ENCODE peak calls at places on chromosomes 3 and 15, in eight cellular contexts. X, S, H, G, Z, M, B and P are unnamed samples.
A peak's percentile ranks its signal among the peaks of the same experiment; 100 is the strongest.

GRCh38 chr3:4889896-4890295 is 89.3 kb upstream of the BHLHE40 start:
- DNase-seq in X (peak; percentile 10), S (no peak), H (no peak), G (no peak), Z (peak; percentile 47), M (no peak), B (no peak), P (no peak)

GRCh38 chr3:152969557-152970300 is 134.8 kb downstream of the P2RY1 start:
- DNase-seq in X (peak; percentile 60), S (no peak), H (no peak), G (no peak), Z (peak; percentile 4), M (peak; percentile 25), B (no peak), P (no peak)

GRCh38 chr15:43102181-43102580 is 3.7 kb downstream of the UBR1 start:
- DNase-seq in X (peak; percentile 5), S (no peak), H (no peak), G (no peak), Z (no peak), M (no peak), B (no peak), P (no peak)

GRCh38 chr3:49554639-49555265 is 475 bp downstream of the BSN start:
- DNase-seq in X (no peak), S (peak; percentile 65), H (peak; percentile 65), G (peak; percentile 88), Z (no peak), M (peak; percentile 20), B (no peak), P (no peak)

GRCh38 chr3:11600501-11601282 is 43.0 kb downstream of the VGLL4 start:
- DNase-seq in X (peak; percentile 99), S (peak; percentile 57), H (no peak), G (no peak), Z (peak; percentile 98), M (peak; percentile 99), B (no peak), P (peak; percentile 96)

GRCh38 chr3:191333481-191333880 is 3.2 kb upstream of the UTS2B start:
- DNase-seq in X (no peak), S (no peak), H (no peak), G (no peak), Z (no peak), M (no peak), B (no peak), P (no peak)

GRCh38 chr15:91129436-91129835 is 29.4 kb downstream of the SV2B start:
- DNase-seq in X (no peak), S (no peak), H (no peak), G (no peak), Z (no peak), M (no peak), B (no peak), P (no peak)

GRCh38 chr3:194306771-194307640 is 44.1 kb downstream of the CPN2 start:
- DNase-seq in X (no peak), S (no peak), H (no peak), G (no peak), Z (no peak), M (no peak), B (peak; percentile 68), P (no peak)

GRCh38 chr3:79467721-79468120 is 300.1 kb downstream of the ROBO1 start:
- DNase-seq in X (no peak), S (no peak), H (no peak), G (no peak), Z (peak; percentile 6), M (no peak), B (no peak), P (no peak)

GRCh38 chr3:112814256-112814655 is 32.4 kb downstream of the CD200R1L start:
- DNase-seq in X (peak; percentile 84), S (no peak), H (no peak), G (no peak), Z (peak; percentile 61), M (peak; percentile 93), B (peak; percentile 43), P (no peak)

GRCh38 chr3:65953301-65953812 is 85.4 kb downstream of the MAGI1 start:
- DNase-seq in X (no peak), S (peak; percentile 93), H (no peak), G (peak; percentile 77), Z (peak; percentile 28), M (peak; percentile 45), B (no peak), P (no peak)

GRCh38 chr3:156388469-156389150 is 166.3 kb downstream of the SSR3 start:
- DNase-seq in X (peak; percentile 97), S (no peak), H (no peak), G (no peak), Z (peak; percentile 55), M (peak; percentile 83), B (no peak), P (no peak)

GRCh38 chr3:127547761-127548605 is 42.5 kb downstream of the TPRA1 start:
- DNase-seq in X (peak; percentile 30), S (peak; percentile 86), H (peak; percentile 93), G (peak; percentile 92), Z (peak; percentile 26), M (peak; percentile 58), B (peak; percentile 69), P (peak; percentile 88)

GRCh38 chr3:5006755-5007202 is 27.5 kb downstream of the BHLHE40 start:
- DNase-seq in X (no peak), S (no peak), H (no peak), G (no peak), Z (no peak), M (no peak), B (peak; percentile 79), P (no peak)

GRCh38 chr3:45890405-45890804 is 4.1 kb downstream of the CCR9 start:
- DNase-seq in X (no peak), S (no peak), H (no peak), G (no peak), Z (no peak), M (no peak), B (no peak), P (no peak)

GRCh38 chr3:195069501-195070251 is 201.3 kb downstream of the XXYLT1 start:
- DNase-seq in X (no peak), S (no peak), H (no peak), G (peak; percentile 38), Z (no peak), M (no peak), B (peak; percentile 17), P (peak; percentile 87)

DNA sequence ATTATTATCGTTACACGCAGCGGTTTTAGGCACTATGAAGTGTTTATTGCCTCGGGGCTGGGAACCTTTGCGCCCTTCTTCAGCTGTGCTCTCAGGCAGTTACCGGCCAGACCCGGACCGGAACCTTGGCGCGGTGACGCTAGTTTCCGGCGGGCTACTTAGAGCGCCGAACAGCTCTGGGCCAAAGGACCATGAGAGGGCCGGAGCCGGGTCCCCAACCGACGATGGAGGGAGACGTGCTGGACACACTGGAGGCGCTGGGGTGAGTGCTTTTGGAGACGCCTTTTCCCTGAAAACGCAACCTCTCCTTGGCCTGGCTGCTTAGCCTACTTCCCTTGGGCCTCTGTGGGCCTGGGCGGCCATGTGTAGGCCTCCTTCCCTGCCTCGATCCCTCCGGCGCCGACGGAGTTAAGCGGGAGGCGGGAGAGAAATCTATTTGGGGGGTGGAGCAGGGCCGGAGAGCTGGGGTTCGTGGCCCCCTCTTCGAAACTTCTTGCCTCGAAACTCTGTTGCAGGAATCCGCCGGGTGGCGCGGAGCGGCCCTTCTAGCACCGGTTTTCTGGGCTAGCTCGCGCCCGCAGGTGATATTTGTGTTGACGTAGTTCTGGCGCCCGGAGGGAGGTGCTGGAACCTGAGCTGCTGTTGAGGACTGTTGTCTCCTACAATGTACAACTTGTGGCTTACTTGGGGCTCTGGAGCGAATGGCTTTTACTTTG is at the start of gene FAM98B:
- DNase-seq in X (peak; percentile 88), S (peak; percentile 92), H (peak; percentile 96), G (peak; percentile 93), Z (peak; percentile 88), M (peak; percentile 92), B (peak; percentile 87), P (peak; percentile 97)
- TF ChIP-seq CTCF in X (no peak), S (no peak), H (no peak), G (no peak), Z (peak; percentile 3), M (no peak), B (peak; percentile 12), P (peak; percentile 45)

GRCh38 chr3:38001456-38002081 is 11.0 kb downstream of the VILL start:
- DNase-seq in X (no peak), S (peak; percentile 87), H (no peak), G (peak; percentile 57), Z (no peak), M (no peak), B (no peak), P (peak; percentile 74)
- TF ChIP-seq CTCF in X (peak; percentile 2), S (no peak), H (no peak), G (no peak), Z (peak; percentile 43), M (no peak), B (no peak), P (peak; percentile 46)

GRCh38 chr3:76442374-76442915 is 597.5 kb upstream of the ROBO2 start:
- DNase-seq in X (no peak), S (no peak), H (no peak), G (no peak), Z (peak; percentile 22), M (no peak), B (no peak), P (no peak)

GRCh38 chr3:76436895-76437294 is 603.0 kb upstream of the ROBO2 start:
- DNase-seq in X (peak; percentile 4), S (no peak), H (no peak), G (no peak), Z (no peak), M (no peak), B (no peak), P (no peak)

GRCh38 chr3:76438971-76439370 is 600.9 kb upstream of the ROBO2 start:
- DNase-seq in X (no peak), S (no peak), H (no peak), G (no peak), Z (peak; percentile 56), M (no peak), B (no peak), P (no peak)
- TF ChIP-seq CTCF in X (no peak), S (no peak), H (no peak), G (no peak), Z (no peak), M (no peak), B (no peak), P (no peak)

DNA sequence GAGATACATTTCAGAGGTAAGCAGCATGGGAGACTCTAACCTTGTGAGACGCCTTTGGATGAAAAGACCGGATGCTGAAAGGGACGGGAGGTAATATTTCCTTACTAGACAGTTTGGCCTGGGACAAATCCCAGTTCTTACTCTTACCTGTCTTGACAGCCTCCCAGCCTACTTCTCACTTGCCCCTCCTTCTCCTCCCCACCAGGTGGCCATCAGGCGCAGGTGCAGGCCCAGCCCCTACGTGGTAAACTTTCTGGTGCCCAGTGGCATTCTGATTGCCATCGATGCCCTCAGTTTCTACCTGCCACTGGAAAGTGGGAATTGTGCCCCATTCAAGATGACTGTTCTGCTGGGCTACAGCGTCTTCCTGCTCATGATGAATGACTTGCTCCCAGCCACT is 6.3 kb downstream of the HTR3D start:
- DNase-seq in X (no peak), S (no peak), H (no peak), G (no peak), Z (no peak), M (no peak), B (no peak), P (no peak)
- TF ChIP-seq CTCF in X (no peak), S (no peak), H (no peak), G (no peak), Z (no peak), M (peak; percentile 7), B (no peak), P (no peak)

GRCh38 chr3:137110392-137110996 is 152.7 kb downstream of the IL20RB start:
- DNase-seq in X (peak; percentile 35), S (no peak), H (no peak), G (no peak), Z (peak; percentile 34), M (peak; percentile 44), B (no peak), P (no peak)
- TF ChIP-seq CTCF in X (peak; percentile 77), S (peak; percentile 51), H (peak; percentile 93), G (peak; percentile 72), Z (peak; percentile 79), M (peak; percentile 92), B (peak; percentile 75), P (peak; percentile 82)